ENCODE peak calls at places on chromosomes 5 and 9, in four cellular contexts. One of them, this sample, is unnamed.

GRCh38 chr9:12847591-12847990 is 72.8 kb downstream of the LURAP1L start:
- DNase-seq in H1: no peak
- DNase-seq in HepG2: no peak
- DNase-seq in K562: no peak
- DNase-seq in this sample: no peak

GRCh38 chr5:88452820-88453219 is 184.2 kb upstream of the TMEM161B start:
- DNase-seq in H1: no peak
- DNase-seq in HepG2: no peak
- DNase-seq in K562: no peak
- DNase-seq in this sample: no peak

GRCh38 chr9:33155393-33155792 is 11.7 kb downstream of the B4GALT1 start:
- DNase-seq in H1: no peak
- DNase-seq in HepG2: no peak
- DNase-seq in K562: no peak
- DNase-seq in this sample: no peak

GRCh38 chr9:129240581-129241211 is 62.6 kb upstream of the IER5L start:
- DNase-seq in H1: no peak
- DNase-seq in HepG2: no peak
- DNase-seq in K562: no peak
- DNase-seq in this sample: no peak

GRCh38 chr9:128043467-128043868 is 23.7 kb downstream of the NAIF1 start:
- DNase-seq in H1: no peak
- DNase-seq in HepG2: peak; percentile 63
- DNase-seq in K562: no peak
- DNase-seq in this sample: no peak

GRCh38 chr9:134492281-134492691 is 149.3 kb upstream of the COL5A1 start:
- DNase-seq in H1: no peak
- DNase-seq in HepG2: no peak
- DNase-seq in K562: no peak
- DNase-seq in this sample: no peak

GRCh38 chr9:16012621-16013020 is 459.8 kb downstream of the CCDC171 start:
- DNase-seq in H1: no peak
- DNase-seq in HepG2: no peak
- DNase-seq in K562: no peak
- DNase-seq in this sample: no peak

GRCh38 chr9:34125681-34126206 is 754 bp downstream of the DCAF12 start:
- DNase-seq in H1: peak; percentile 53
- DNase-seq in HepG2: peak; percentile 21
- DNase-seq in K562: peak; percentile 18
- DNase-seq in this sample: peak; percentile 53

GRCh38 chr5:142012186-142012785 is 541 bp downstream of the GNPDA1 start:
- DNase-seq in H1: peak; percentile 86
- DNase-seq in HepG2: peak; percentile 9
- DNase-seq in K562: peak; percentile 55
- DNase-seq in this sample: peak; percentile 46

DNA sequence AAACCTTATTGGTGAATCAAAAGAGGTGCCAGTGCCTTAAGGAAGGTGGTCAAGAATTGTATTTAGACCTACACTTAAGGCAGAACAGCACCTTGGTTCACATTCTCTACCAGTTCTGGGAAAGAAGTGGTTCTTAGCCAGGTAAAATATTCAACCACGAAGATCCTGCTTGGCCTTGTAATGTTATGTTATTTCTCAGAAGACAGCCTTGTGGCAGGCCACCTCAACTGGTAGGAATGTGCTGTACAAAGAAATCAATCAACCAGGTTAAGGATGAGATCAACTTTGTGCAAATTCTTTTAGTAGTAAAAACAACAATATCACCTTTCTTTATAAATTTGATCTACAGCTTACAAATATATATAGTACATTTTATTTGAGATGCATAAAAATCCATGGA is 246.8 kb downstream of the ARRDC3 start:
- DNase-seq in H1: no peak
- DNase-seq in HepG2: no peak
- DNase-seq in K562: no peak
- DNase-seq in this sample: peak; percentile 23
- TF ChIP-seq RAD21 in H1: no peak
- TF ChIP-seq RAD21 in HepG2: no peak
- TF ChIP-seq RAD21 in K562: no peak
- TF ChIP-seq RAD21 in this sample: no peak

GRCh38 chr9:37746448-37747270 is 6.9 kb upstream of the TRMT10B start:
- DNase-seq in H1: no peak
- DNase-seq in HepG2: no peak
- DNase-seq in K562: no peak
- DNase-seq in this sample: no peak
- TF ChIP-seq RNF2 in H1: no peak
- TF ChIP-seq RNF2 in HepG2: no peak
- TF ChIP-seq RNF2 in K562: no peak
- TF ChIP-seq RNF2 in this sample: no peak

GRCh38 chr9:87147803-87148202 is 200.5 kb upstream of the GAS1 start:
- DNase-seq in H1: no peak
- DNase-seq in HepG2: no peak
- DNase-seq in K562: no peak
- DNase-seq in this sample: no peak
- TF ChIP-seq PHF8 in H1: no peak
- TF ChIP-seq PHF8 in HepG2: no peak
- TF ChIP-seq PHF8 in K562: no peak
- TF ChIP-seq PHF8 in this sample: no peak

DNA sequence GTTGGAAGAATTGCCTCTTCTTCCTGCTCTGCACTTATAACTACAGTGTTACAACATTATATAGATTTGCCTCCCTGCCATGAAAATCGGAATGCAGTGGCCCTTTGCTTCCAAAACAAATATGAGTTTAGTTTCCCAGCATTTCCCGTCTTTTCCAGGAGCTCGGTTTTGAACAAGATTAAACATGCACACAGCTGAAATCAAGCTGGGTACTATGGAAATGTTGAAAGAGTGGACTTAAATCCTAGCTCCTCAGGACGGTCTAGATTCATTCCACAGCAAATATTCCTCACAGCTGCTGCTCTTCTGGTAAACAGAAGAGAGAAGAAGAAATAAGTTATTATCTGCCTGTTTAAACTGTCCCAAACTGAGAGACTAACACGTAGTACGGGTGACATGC is 161.4 kb downstream of the PIK3R1 start:
- DNase-seq in H1: no peak
- DNase-seq in HepG2: no peak
- DNase-seq in K562: no peak
- DNase-seq in this sample: no peak
- TF ChIP-seq RAD21 in H1: no peak
- TF ChIP-seq RAD21 in HepG2: no peak
- TF ChIP-seq RAD21 in K562: no peak
- TF ChIP-seq RAD21 in this sample: no peak

GRCh38 chr5:172692451-172692850 is 51.4 kb downstream of the NEURL1B start:
- DNase-seq in H1: no peak
- DNase-seq in HepG2: no peak
- DNase-seq in K562: no peak
- DNase-seq in this sample: no peak
- TF ChIP-seq RNF2 in H1: no peak
- TF ChIP-seq RNF2 in HepG2: no peak
- TF ChIP-seq RNF2 in K562: no peak
- TF ChIP-seq RNF2 in this sample: no peak

GRCh38 chr9:108665856-108666784 is 189.7 kb downstream of the ACTL7B start:
- DNase-seq in H1: no peak
- DNase-seq in HepG2: peak; percentile 68
- DNase-seq in K562: no peak
- DNase-seq in this sample: no peak

GRCh38 chr9:108671156-108671555 is 184.6 kb downstream of the ACTL7B start:
- DNase-seq in H1: no peak
- DNase-seq in HepG2: peak; percentile 17
- DNase-seq in K562: peak; percentile 18
- DNase-seq in this sample: peak; percentile 37

GRCh38 chr9:108664309-108665255 is 191.2 kb downstream of the ACTL7B start:
- DNase-seq in H1: no peak
- DNase-seq in HepG2: no peak
- DNase-seq in K562: no peak
- DNase-seq in this sample: no peak

GRCh38 chr9:108671794-108672193 is 184.0 kb downstream of the ACTL7B start:
- DNase-seq in H1: no peak
- DNase-seq in HepG2: no peak
- DNase-seq in K562: no peak
- DNase-seq in this sample: no peak

GRCh38 chr9:108668191-108668940 is 187.4 kb downstream of the ACTL7B start:
- DNase-seq in H1: no peak
- DNase-seq in HepG2: no peak
- DNase-seq in K562: no peak
- DNase-seq in this sample: no peak
- TF ChIP-seq PHF8 in H1: no peak
- TF ChIP-seq PHF8 in HepG2: no peak
- TF ChIP-seq PHF8 in K562: no peak
- TF ChIP-seq PHF8 in this sample: no peak

GRCh38 chr9:4739587-4740372 is 1.2 kb downstream of the AK3 start:
- DNase-seq in H1: no peak
- DNase-seq in HepG2: no peak
- DNase-seq in K562: no peak
- DNase-seq in this sample: no peak
- TF ChIP-seq RAD21 in H1: no peak
- TF ChIP-seq RAD21 in HepG2: no peak
- TF ChIP-seq RAD21 in K562: no peak
- TF ChIP-seq RAD21 in this sample: no peak

GRCh38 chr5:135230326-135230925 is 168.6 kb downstream of the MACROH2A1 start:
- DNase-seq in H1: no peak
- DNase-seq in HepG2: peak; percentile 29
- DNase-seq in K562: peak; percentile 58
- DNase-seq in this sample: no peak
- TF ChIP-seq RNF2 in H1: no peak
- TF ChIP-seq RNF2 in HepG2: no peak
- TF ChIP-seq RNF2 in K562: no peak
- TF ChIP-seq RNF2 in this sample: no peak